ENCODE peak calls at places on chromosomes 5 and 9, in four cellular contexts. X is uterus, F is BE2C, P is mammary epithelial cell. R is an unnamed sample. For H3K4me1, the result is how much of the 10 kb centered on the place peaks cover.

GRCh38 chr5:11477786-11478185 is 426.5 kb downstream of the CTNND2 start:
- DNase-seq in F (no peak), P (no peak), X (no peak), R (no peak)

GRCh38 chr5:40405985-40406384 is 273.7 kb upstream of the PTGER4 start:
- DNase-seq in F (no peak), P (no peak), X (no peak), R (no peak)

GRCh38 chr9:134460206-134460605 is 134.0 kb downstream of the RXRA start:
- DNase-seq in P (no peak), F (no peak), X (no peak), R (no peak)

GRCh38 chr5:6505415-6505763 is 56.7 kb downstream of the UBE2QL1 start:
- DNase-seq in X (no peak), P (no peak), F (no peak), R (no peak)

GRCh38 chr9:17735859-17736258 is 157.0 kb downstream of the SH3GL2 start:
- DNase-seq in P (no peak), X (no peak), F (no peak), R (no peak)

GRCh38 chr9:123335227-123335985 is 20.6 kb upstream of the CRB2 start:
- DNase-seq in P (peak), X (no peak), F (no peak), R (no peak)

GRCh38 chr9:124559871-124560270 is 52.7 kb upstream of the NR5A1 start:
- DNase-seq in X (no peak), F (no peak), P (peak), R (no peak)

GRCh38 chr5:43065384-43066230 is 25.5 kb upstream of the ANXA2R start:
- DNase-seq in X (peak), F (peak), P (peak), R (peak)

GRCh38 chr5:140106101-140106500 is 7.8 kb upstream of the PURA start:
- DNase-seq in F (no peak), P (no peak), X (no peak), R (no peak)

GRCh38 chr9:96605328-96605727 is 14.3 kb downstream of the CDC14B start:
- DNase-seq in F (no peak), X (no peak), P (no peak), R (no peak)

GRCh38 chr9:129340427-129341196 is 162.6 kb upstream of the IER5L start:
- DNase-seq in X (no peak), F (no peak), P (no peak), R (no peak)

GRCh38 chr9:91534374-91534773 is 110.7 kb upstream of the NFIL3 start:
- DNase-seq in X (no peak), F (no peak), P (peak), R (no peak)

GRCh38 chr9:126166866-126167265 is 159.8 kb upstream of the MVB12B start:
- DNase-seq in X (no peak), P (no peak), F (no peak), R (no peak)

GRCh38 chr9:82621446-82621845 is 441.5 kb downstream of the RASEF start:
- DNase-seq in P (peak), F (no peak), X (no peak), R (no peak)

GRCh38 chr5:139863855-139864558 is 68.4 kb downstream of the PSD2 start:
- DNase-seq in X (peak), P (peak), F (peak), R (peak)

GRCh38 chr9:106529616-106530015 is 333.4 kb upstream of the ZNF462 start:
- DNase-seq in F (no peak), P (peak), X (no peak), R (no peak)

GRCh38 chr5:132425009-132425937 is 55.8 kb downstream of the SLC22A5 start:
- DNase-seq in X (no peak), P (peak), F (no peak), R (no peak)

GRCh38 chr5:124650960-124651662 is 95.3 kb downstream of the ZNF608 start:
- DNase-seq in P (no peak), X (no peak), F (no peak), R (no peak)

GRCh38 chr9:112894031-112894430 is 3.4 kb upstream of the SLC46A2 start:
- DNase-seq in P (peak), F (no peak), X (no peak), R (no peak)

GRCh38 chr9:37639109-37639748 is 11.5 kb upstream of the FRMPD1 start:
- DNase-seq in F (no peak), P (peak), X (no peak), R (no peak)

GRCh38 chr5:103224118-103224893 is 34.3 kb upstream of the MACIR start:
- DNase-seq in X (no peak), P (peak), F (peak), R (peak)

GRCh38 chr5:73540192-73540591 is 25.2 kb downstream of the ANKRA2 start:
- DNase-seq in X (no peak), P (peak), F (no peak), R (no peak)

GRCh38 chr5:111070272-111071134 is 1.0 kb upstream of the TSLP start:
- DNase-seq in X (no peak), P (no peak), F (peak), R (no peak)

GRCh38 chr5:98781520-98781919 is 8.1 kb downstream of the RGMB start:
- DNase-seq in X (no peak), F (no peak), P (no peak), R (no peak)

GRCh38 chr9:14868772-14869583 is 41.2 kb downstream of the FREM1 start:
- DNase-seq in X (no peak), P (no peak), F (no peak), R (no peak)

GRCh38 chr5:79857692-79858091 is 133.4 kb downstream of the MTX3 start:
- DNase-seq in X (no peak), P (no peak), F (no peak), R (no peak)

GRCh38 chr5:62621280-62621679 is 42.7 kb downstream of the LRRC70 start:
- DNase-seq in P (no peak), F (peak), X (no peak), R (no peak)

GRCh38 chr9:21770877-21771560 is 31.4 kb upstream of the MTAP start:
- DNase-seq in X (no peak), P (peak), F (no peak), R (no peak)

GRCh38 chr9:33932078-33932807 is 115.3 kb downstream of the UBE2R2 start:
- DNase-seq in F (no peak), P (no peak), X (no peak), R (no peak)

GRCh38 chr5:116573617-116574431 is 799 bp downstream of the SEMA6A start:
- DNase-seq in P (peak), F (peak), X (no peak), R (peak)

GRCh38 chr9:131579789-131580211 is 34.5 kb downstream of the PRRT1B start:
- DNase-seq in X (no peak), F (no peak), P (no peak), R (peak)

GRCh38 chr5:109921735-109922395 is 232.1 kb downstream of the MAN2A1 start:
- DNase-seq in P (no peak), F (peak), X (no peak), R (peak)

GRCh38 chr5:132364319-132364718 is 5.2 kb upstream of the SLC22A5 start:
- DNase-seq in P (peak), X (no peak), F (no peak), R (no peak)

GRCh38 chr5:90015584-90016018 is 394.0 kb downstream of the CETN3 start:
- DNase-seq in F (peak), P (peak), X (no peak), R (no peak)

GRCh38 chr9:110971234-110971633 is 67.0 kb downstream of the LPAR1 start:
- DNase-seq in F (no peak), P (no peak), X (no peak), R (no peak)

GRCh38 chr5:157542282-157542966 is 33.2 kb downstream of the ADAM19 start:
- DNase-seq in P (no peak), F (no peak), X (peak), R (no peak)

GRCh38 chr5:58582004-58582403 is 871 bp upstream of the RAB3C start:
- DNase-seq in F (peak), P (no peak), X (no peak), R (no peak)

GRCh38 chr9:95778957-95779356 is 96.5 kb upstream of the ERCC6L2 start:
- DNase-seq in X (peak), F (no peak), P (no peak), R (no peak)

GRCh38 chr5:95823241-95823737 is 763 bp upstream of the GLRX start:
- DNase-seq in X (no peak), P (no peak), F (no peak), R (no peak)
- H3K4me3 ChIP-seq in X (peak), P (no peak), F (no peak), R (peak)

GRCh38 chr5:86757824-86758223 is 140.1 kb downstream of the COX7C start:
- DNase-seq in P (peak), F (no peak), X (no peak), R (no peak)

GRCh38 chr5:86756839-86757238 is 139.1 kb downstream of the COX7C start:
- DNase-seq in F (no peak), P (no peak), X (no peak), R (no peak)
- TF ChIP-seq CTCF in F (peak), P (no peak), X (no peak), R (no peak)

DNA sequence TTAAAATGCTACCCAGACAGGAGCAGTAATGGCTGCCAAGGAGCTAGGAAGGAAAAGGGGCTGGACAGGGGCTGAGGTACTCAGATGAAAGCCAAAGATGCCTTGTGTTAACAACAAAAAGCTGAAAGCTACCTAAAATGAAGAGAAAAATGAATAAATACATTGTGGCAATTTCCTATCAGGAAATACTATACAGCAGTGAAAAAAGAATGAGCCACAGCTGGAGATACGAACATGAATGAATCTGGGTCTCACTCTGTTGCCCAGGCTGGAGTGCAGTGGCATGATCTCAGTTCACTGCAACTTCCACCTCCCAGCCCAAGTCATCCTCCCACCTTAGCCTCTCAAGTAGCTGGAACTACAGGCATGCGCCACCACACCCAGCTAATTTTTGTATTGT is 6.3 kb downstream of the TNIP1 start:
- DNase-seq in P (no peak), F (no peak), X (no peak), R (no peak)
- H3K4me1 ChIP-seq in P (half or more), F (under half), X (under half), R (half or more)

DNA sequence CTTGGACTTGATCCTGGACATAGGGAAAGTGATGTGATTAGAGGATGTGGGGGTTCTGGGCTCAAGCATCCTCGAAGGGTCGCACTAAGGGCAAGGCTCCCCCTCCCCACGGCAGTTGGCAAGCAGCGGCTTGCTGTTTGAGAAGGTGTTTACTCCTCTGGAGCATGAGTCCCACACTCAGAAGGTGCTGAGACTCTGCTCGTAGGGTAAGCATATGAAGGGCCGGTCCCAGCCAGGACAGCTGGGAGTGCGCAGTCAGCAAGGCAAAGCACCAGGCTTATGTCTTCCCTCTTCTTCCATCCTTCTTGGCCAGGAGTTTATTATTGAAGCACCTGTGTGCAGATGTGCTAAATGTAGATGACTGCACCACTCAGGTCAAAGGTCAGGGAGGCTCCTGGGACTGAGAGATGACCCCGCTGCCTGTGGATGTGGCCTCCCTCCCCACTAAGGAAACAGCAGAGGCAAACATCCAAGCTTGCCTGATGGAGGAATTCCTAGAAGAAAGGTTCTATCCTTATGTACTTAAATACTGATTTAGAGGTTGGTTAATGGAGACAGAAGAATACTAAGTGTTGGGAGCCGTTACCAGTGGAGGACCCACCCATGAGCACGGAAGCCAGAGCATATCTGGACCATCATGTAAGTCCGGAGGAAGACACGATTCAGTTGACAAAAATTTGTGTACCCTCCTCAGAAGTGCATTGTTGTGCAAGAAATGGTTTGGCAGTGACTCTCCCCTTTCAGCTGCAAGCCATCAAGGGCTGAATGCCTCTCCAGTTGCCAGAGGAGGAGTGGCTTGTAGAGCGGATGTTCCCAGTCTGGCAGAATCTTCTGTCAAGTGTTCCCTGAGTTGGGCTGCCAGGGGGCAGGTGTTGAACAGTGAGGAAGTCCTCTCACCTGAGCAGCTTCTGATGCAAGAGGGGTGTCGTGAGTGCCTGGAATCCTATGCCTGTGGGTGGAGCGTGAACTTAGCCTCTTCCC is 27.2 kb upstream of the CDKN2AIPNL start:
- DNase-seq in P (peak), X (peak), F (no peak), R (peak)
- H3K4me3 ChIP-seq in P (no peak), X (no peak), F (no peak), R (no peak)

R was measured in heart right ventricle.